ENCODE peak calls at places on chromosomes 5 and 9, in four cellular contexts. K is NCI-H2029, Q is neural crest cell, E is left ventricle myocardium superior. R is an unnamed sample.

GRCh38 chr5:141261238-141261546 is 16.0 kb downstream of the PCDHB15 start:
- DNase-seq in Q (no peak), E (no peak), K (no peak), R (no peak)

GRCh38 chr9:36780186-36780585 is 207.5 kb downstream of the MELK start:
- DNase-seq in K (no peak), E (no peak), Q (no peak), R (no peak)

GRCh38 chr9:87869082-87869481 is 13.6 kb upstream of the SPATA31E1 start:
- DNase-seq in E (no peak), Q (no peak), K (no peak), R (no peak)

GRCh38 chr5:122312670-122312988 is 592 bp downstream of the SNCAIP start:
- DNase-seq in Q (peak), K (no peak), E (peak), R (no peak)

GRCh38 chr5:110031402-110032140 is 341.8 kb downstream of the MAN2A1 start:
- DNase-seq in Q (no peak), K (peak), E (no peak), R (no peak)

GRCh38 chr5:109298794-109299193 is 111.0 kb downstream of the PJA2 start:
- DNase-seq in E (no peak), Q (no peak), K (no peak), R (no peak)

GRCh38 chr9:12723409-12724028 is 30.3 kb downstream of the TYRP1 start:
- DNase-seq in E (no peak), Q (no peak), K (no peak), R (peak)

GRCh38 chr9:111454751-111455150 is 29.4 kb downstream of the ECPAS start:
- DNase-seq in Q (no peak), K (no peak), E (no peak), R (no peak)

GRCh38 chr9:75914002-75914401 is 23.5 kb downstream of the PCSK5 start:
- DNase-seq in K (no peak), Q (no peak), E (no peak), R (no peak)

GRCh38 chr9:4750021-4750673 is 9.1 kb upstream of the AK3 start:
- DNase-seq in Q (no peak), E (no peak), K (no peak), R (peak)

GRCh38 chr5:133523013-133523658 is 89.2 kb downstream of the FSTL4 start:
- DNase-seq in K (no peak), Q (no peak), E (no peak), R (peak)